ENCODE peak calls at places on chromosome 4, in four cellular contexts. U is PC-9, E is breast epithelium, A is heart right ventricle. N is an unnamed sample.

GRCh38 chr4:94127707-94128328 is 79.8 kb upstream of the SMARCAD1 start:
- DNase-seq in E (no peak), A (no peak), U (no peak), N (no peak)

GRCh38 chr4:119093042-119093827 is 42.4 kb upstream of the MYOZ2 start:
- DNase-seq in A (no peak), U (no peak), E (no peak), N (no peak)

GRCh38 chr4:111450867-111451266 is 694.4 kb upstream of the FAM241A start:
- DNase-seq in U (no peak), E (no peak), A (no peak), N (no peak)

GRCh38 chr4:177079327-177079726 is 230.3 kb upstream of the NEIL3 start:
- DNase-seq in A (no peak), E (no peak), U (no peak), N (no peak)

GRCh38 chr4:124321370-124321769 is 391.2 kb downstream of the ANKRD50 start:
- DNase-seq in E (no peak), U (no peak), A (no peak), N (no peak)

GRCh38 chr4:139129206-139129605 is 47.8 kb downstream of the ELF2 start:
- DNase-seq in A (no peak), E (no peak), U (no peak), N (no peak)

GRCh38 chr4:185179488-185179887 is 24.3 kb downstream of the CFAP97 start:
- DNase-seq in U (no peak), A (no peak), E (no peak), N (no peak)

GRCh38 chr4:107736924-107737448 is 17.0 kb upstream of the PAPSS1 start:
- DNase-seq in U (no peak), E (no peak), A (peak; percentile 38), N (no peak)

GRCh38 chr4:123825596-123826291 is 429.1 kb downstream of the SPRY1 start:
- DNase-seq in U (no peak), A (no peak), E (no peak), N (no peak)

GRCh38 chr4:115515379-115516171 is 402.2 kb upstream of the NDST4 start:
- DNase-seq in U (no peak), E (no peak), A (no peak), N (no peak)

GRCh38 chr4:145299380-145300076 is 119.1 kb upstream of the OTUD4 start:
- DNase-seq in A (no peak), U (no peak), E (no peak), N (peak; percentile 61)

GRCh38 chr4:137703225-137703624 is 170.9 kb upstream of the PCDH18 start:
- DNase-seq in E (no peak), U (no peak), A (peak; percentile 11), N (no peak)

GRCh38 chr4:144572660-144573059 is 73.3 kb upstream of the HHIP start:
- DNase-seq in E (no peak), U (no peak), A (no peak), N (no peak)

GRCh38 chr4:10108391-10108790 is 8.2 kb downstream of the WDR1 start:
- DNase-seq in A (no peak), E (no peak), U (no peak), N (no peak)
- H3K36me3 ChIP-seq in A (peaks cover 47% of the 10 kb centered on the region), E (no peaks in the 10 kb centered on the region), U (peaks cover 8% of the 10 kb centered on the region), N (peaks cover 31% of the 10 kb centered on the region)

DNA sequence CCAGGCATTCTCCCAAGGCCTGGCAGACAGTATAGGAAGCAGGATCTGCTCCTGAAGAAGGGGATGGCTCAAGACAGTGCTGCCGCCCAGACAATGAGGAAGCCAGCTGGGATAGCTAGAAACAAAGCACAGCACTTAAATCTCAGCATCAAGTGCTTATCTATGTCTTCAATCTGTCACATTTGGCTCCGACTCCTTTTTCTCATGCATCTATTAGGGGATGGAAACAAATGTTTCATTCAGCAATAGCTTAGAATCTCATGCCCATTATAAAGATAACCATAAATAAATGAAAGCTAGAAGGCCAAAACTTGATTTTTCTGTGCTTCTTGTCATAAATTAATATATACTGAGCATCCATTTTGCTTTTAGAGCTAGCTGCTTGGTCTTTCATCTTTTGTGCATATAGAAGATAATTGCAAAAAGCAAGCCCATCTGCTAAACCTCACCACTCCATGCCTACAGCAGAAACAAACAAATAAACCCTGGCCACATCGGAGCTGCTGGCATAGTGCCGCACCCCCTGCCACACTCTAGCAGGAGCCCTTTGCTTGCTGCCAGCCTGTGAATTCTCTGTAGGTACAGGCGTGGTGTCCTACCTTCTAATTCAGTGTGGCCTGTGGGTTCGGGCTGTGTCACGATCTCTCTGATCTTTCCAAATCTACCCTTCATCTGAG is 75.9 kb downstream of the AASDH start:
- DNase-seq in A (no peak), E (no peak), U (no peak), N (no peak)
- H3K36me3 ChIP-seq in A (no peaks in the 10 kb centered on the region), E (no peaks in the 10 kb centered on the region), U (no peaks in the 10 kb centered on the region), N (no peaks in the 10 kb centered on the region)

GRCh38 chr4:122334828-122335227 is 44.0 kb upstream of the ADAD1 start:
- DNase-seq in E (no peak), A (no peak), U (no peak), N (no peak)

GRCh38 chr4:122326908-122327307 is 51.9 kb upstream of the ADAD1 start:
- DNase-seq in E (no peak), U (no peak), A (no peak), N (no peak)

GRCh38 chr4:122331195-122331594 is 47.6 kb upstream of the ADAD1 start:
- DNase-seq in E (no peak), U (no peak), A (no peak), N (no peak)

GRCh38 chr4:122329876-122330595 is 48.8 kb upstream of the ADAD1 start:
- DNase-seq in U (no peak), A (no peak), E (no peak), N (peak; percentile 59)

GRCh38 chr4:122328893-122329292 is 49.9 kb upstream of the ADAD1 start:
- DNase-seq in E (no peak), A (no peak), U (no peak), N (no peak)
- H3K36me3 ChIP-seq in E (no peaks in the 10 kb centered on the region), A (peaks cover 80% of the 10 kb centered on the region), U (peaks cover 14% of the 10 kb centered on the region), N (no peaks in the 10 kb centered on the region)

GRCh38 chr4:1274871-1275270 is 14.8 kb upstream of the MAEA start:
- DNase-seq in U (no peak), E (no peak), A (no peak), N (no peak)
- H3K36me3 ChIP-seq in U (no peaks in the 10 kb centered on the region), E (no peaks in the 10 kb centered on the region), A (no peaks in the 10 kb centered on the region), N (no peaks in the 10 kb centered on the region)

GRCh38 chr4:103136671-103137445 is 37.2 kb upstream of the BDH2 start:
- DNase-seq in A (no peak), U (no peak), E (no peak), N (no peak)
- H3K36me3 ChIP-seq in A (no peaks in the 10 kb centered on the region), U (peaks cover 4% of the 10 kb centered on the region), E (no peaks in the 10 kb centered on the region), N (no peaks in the 10 kb centered on the region)

DNA sequence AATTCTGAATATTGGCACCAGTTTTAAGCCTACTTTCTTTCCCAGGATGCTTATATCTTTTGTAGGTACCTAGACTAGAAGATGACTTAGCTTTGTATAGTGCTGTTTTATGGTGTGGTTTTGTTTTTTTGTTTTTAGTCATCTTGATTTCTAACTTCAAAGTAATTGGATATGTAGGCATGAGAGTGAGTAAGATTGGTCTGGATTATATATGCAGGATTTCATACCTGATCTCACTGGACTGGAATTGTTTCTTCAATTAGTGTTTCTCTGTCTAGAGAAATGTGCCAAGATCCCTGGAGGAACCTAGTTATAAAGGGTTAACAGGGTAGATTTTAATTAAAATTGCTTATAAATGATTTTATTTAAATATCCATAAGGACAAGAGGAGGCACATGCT is 23.1 kb downstream of the NAP1L5 start:
- DNase-seq in E (no peak), U (no peak), A (no peak), N (no peak)
- H3K36me3 ChIP-seq in E (no peaks in the 10 kb centered on the region), U (no peaks in the 10 kb centered on the region), A (peaks cover 66% of the 10 kb centered on the region), N (peaks cover 1% of the 10 kb centered on the region)

N was measured in BJ.